ENCODE peak calls at places on chromosomes 11 and 22, in five cellular contexts. M is tibial nerve, F is kidney epithelial cell, J is lower lobe of right lung, U is IMR-90. L is an unnamed sample.

GRCh38 chr22:37827056-37827455 is 3.9 kb downstream of the GALR3 start:
- DNase-seq in M (no peak), F (no peak), J (no peak), U (no peak), L (no peak)

GRCh38 chr11:129191649-129192048 is 476 bp downstream of the ARHGAP32 start:
- DNase-seq in M (no peak), F (no peak), J (no peak), U (no peak), L (no peak)

GRCh38 chr11:70908223-70908622 is 344.2 kb downstream of the SHANK2 start:
- DNase-seq in M (no peak), F (no peak), J (no peak), U (no peak), L (no peak)

GRCh38 chr11:112212290-112212689 is 13.9 kb upstream of the PTS start:
- DNase-seq in M (no peak), F (no peak), J (no peak), U (peak; percentile 20), L (no peak)

GRCh38 chr22:26673485-26673884 is 16.1 kb downstream of the MIAT start:
- DNase-seq in M (no peak), F (no peak), J (no peak), U (no peak), L (peak; percentile 22)

GRCh38 chr11:110490886-110491285 is 61.1 kb downstream of the FDX1 start:
- DNase-seq in M (peak; percentile 25), F (peak; percentile 7), J (no peak), U (peak; percentile 80), L (peak; percentile 74)

GRCh38 chr11:100726709-100727108 is 39.6 kb downstream of the ARHGAP42 start:
- DNase-seq in M (no peak), F (no peak), J (no peak), U (no peak), L (no peak)

GRCh38 chr11:94134651-94135512 is 6.2 kb downstream of the PANX1 start:
- DNase-seq in M (peak; percentile 67), F (peak; percentile 70), J (no peak), U (peak; percentile 96), L (peak; percentile 91)

GRCh38 chr11:77503006-77503405 is 29.1 kb upstream of the PAK1 start:
- DNase-seq in M (no peak), F (no peak), J (no peak), U (peak; percentile 19), L (peak; percentile 35)

GRCh38 chr22:19432092-19432844 is at the start of gene MRPL40:
- DNase-seq in M (peak; percentile 82), F (peak; percentile 56), J (peak; percentile 98), U (peak; percentile 93), L (peak; percentile 97)

GRCh38 chr22:19434829-19435580 is 2.7 kb downstream of the MRPL40 start:
- DNase-seq in M (no peak), F (no peak), J (no peak), U (no peak), L (no peak)

GRCh38 chr22:19429950-19430889 is 1.3 kb downstream of the HIRA start:
- DNase-seq in M (no peak), F (no peak), J (peak; percentile 55), U (peak; percentile 78), L (peak; percentile 84)

GRCh38 chr22:19431641-19432091 is at the start of gene HIRA:
- DNase-seq in M (peak; percentile 62), F (no peak), J (peak; percentile 87), U (peak; percentile 66), L (peak; percentile 83)

GRCh38 chr22:19430890-19431541 is 517 bp downstream of the HIRA start:
- DNase-seq in M (no peak), F (no peak), J (peak; percentile 60), U (peak; percentile 19), L (peak; percentile 41)
- TF ChIP-seq CTCF in M (no peak), F (peak; percentile 7), J (no peak), U (no peak), L (peak; percentile 41)

DNA sequence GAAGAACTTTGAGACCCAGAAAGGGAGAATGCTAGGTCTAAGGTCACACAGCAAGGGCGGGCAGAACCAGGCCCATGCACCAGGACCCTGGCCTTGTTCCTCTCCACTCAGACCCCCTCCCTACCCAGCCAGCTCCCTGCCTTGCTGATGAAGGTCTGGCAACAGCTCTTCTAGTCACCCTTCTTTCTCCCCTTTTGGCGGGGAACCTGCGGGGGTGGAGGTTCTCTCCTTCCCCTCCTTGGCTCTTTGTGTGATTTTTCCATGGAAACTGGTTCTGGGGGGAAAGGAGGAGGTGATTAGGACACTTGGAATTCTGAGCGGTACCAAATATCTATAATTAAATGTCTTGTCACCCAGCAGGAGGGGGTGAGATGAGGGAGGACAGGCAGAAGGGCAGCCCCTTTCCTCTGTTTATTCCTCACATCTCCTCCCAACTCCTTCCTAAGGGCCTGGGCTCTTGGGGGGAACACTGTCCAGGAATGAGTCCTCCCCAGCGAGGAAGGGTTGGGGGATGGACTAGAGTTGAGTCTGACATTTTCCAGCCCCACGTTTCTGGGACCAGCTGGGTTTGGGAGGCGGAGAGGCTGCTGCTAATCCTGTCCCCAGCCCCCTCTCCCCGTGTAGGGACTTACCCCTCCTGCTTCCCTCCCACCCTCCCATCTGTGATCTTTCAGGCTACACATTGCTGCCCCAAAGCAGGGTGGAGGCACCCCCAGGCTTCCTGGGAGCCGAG is 7.4 kb downstream of the ARHGEF17 start:
- DNase-seq in M (no peak), F (no peak), J (no peak), U (no peak), L (no peak)
- H3K4me3 ChIP-seq in M (no peak overlapping the region), F (no peak overlapping the region), J (peak overlapping the region; percentile 78), U (no peak overlapping the region), L (peak overlapping the region; percentile 17)

GRCh38 chr11:67345949-67346819 is 7.2 kb downstream of the POLD4 start:
- DNase-seq in M (no peak), F (no peak), J (no peak), U (peak; percentile 58), L (peak; percentile 74)
- TF ChIP-seq CTCF in M (peak; percentile 54), F (peak; percentile 83), J (peak; percentile 65), U (peak; percentile 76), L (peak; percentile 88)

DNA sequence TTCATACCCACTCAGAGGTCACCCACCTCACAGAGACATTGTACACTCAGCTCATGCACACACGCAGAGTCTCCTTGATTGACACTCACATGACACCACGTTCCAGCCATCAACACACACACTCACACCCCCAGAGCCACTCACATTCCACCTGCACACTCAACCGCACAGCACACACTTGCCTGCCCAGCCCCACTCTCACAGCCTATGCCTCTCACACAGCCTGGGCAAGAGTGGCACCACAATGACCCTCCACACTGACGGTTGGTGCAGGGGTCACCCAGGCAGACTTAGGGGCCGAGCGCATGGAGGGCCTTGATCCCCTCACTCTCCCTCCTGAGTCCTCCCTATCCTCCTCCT is 2.2 kb downstream of the SPI1 start:
- DNase-seq in M (no peak), F (no peak), J (no peak), U (no peak), L (no peak)
- H3K4me3 ChIP-seq in M (no peak overlapping the region), F (no peak overlapping the region), J (peak overlapping the region; percentile 58), U (no peak overlapping the region), L (no peak overlapping the region)

GRCh38 chr11:33323421-33323820 is 66.2 kb downstream of the HIPK3 start:
- DNase-seq in M (no peak), F (no peak), J (no peak), U (no peak), L (no peak)
- TF ChIP-seq CTCF in M (no peak), F (no peak), J (no peak), U (peak; percentile 7), L (no peak)

GRCh38 chr11:65047581-65048422 is 6.8 kb downstream of the SAC3D1 start:
- DNase-seq in M (peak; percentile 8), F (no peak), J (peak; percentile 59), U (no peak), L (peak; percentile 19)
- H3K4me3 ChIP-seq in M (peak overlapping the region; percentile 53), F (peak overlapping the region; percentile 32), J (peak overlapping the region; percentile 61), U (peak overlapping the region; percentile 22), L (peak overlapping the region; percentile 63)

GRCh38 chr11:3929689-3930088 is 74.2 kb downstream of the STIM1 start:
- DNase-seq in M (no peak), F (no peak), J (no peak), U (no peak), L (peak; percentile 58)
- TF ChIP-seq CTCF in M (no peak), F (no peak), J (no peak), U (no peak), L (no peak)

GRCh38 chr11:118634435-118635236 is 27.2 kb downstream of the PHLDB1 start:
- DNase-seq in M (peak; percentile 60), F (no peak), J (peak; percentile 85), U (peak; percentile 55), L (peak; percentile 78)
- H3K4me3 ChIP-seq in M (no peak overlapping the region), F (no peak overlapping the region), J (peak overlapping the region; percentile 34), U (no peak overlapping the region), L (peak overlapping the region; percentile 2)

GRCh38 chr11:14259186-14259784 is 99.7 kb downstream of the RRAS2 start:
- DNase-seq in M (no peak), F (no peak), J (no peak), U (no peak), L (no peak)
- TF ChIP-seq CTCF in M (no peak), F (no peak), J (no peak), U (no peak), L (no peak)

GRCh38 chr11:12863605-12864121 is 145.5 kb upstream of the RASSF10 start:
- DNase-seq in M (no peak), F (no peak), J (no peak), U (no peak), L (no peak)
- H3K4me3 ChIP-seq in M (peak overlapping the region; percentile 28), F (no peak overlapping the region), J (no peak overlapping the region), U (no peak overlapping the region), L (no peak overlapping the region)